ENCODE peak calls at places on chromosomes 11 and 22, in five cellular contexts. L is pancreas, B is dorsolateral prefrontal cortex, Q is fibroblast of mammary gland, F is osteocyte. J is an unnamed sample.

GRCh38 chr11:72144807-72145565 is 9.5 kb downstream of the FOLR3 start:
- DNase-seq in L (no peak), B (no peak), Q (peak), F (no peak), J (no peak)

GRCh38 chr11:114606003-114606801 is 10.6 kb upstream of the NXPE4 start:
- DNase-seq in L (no peak), B (no peak), Q (peak), F (peak), J (no peak)

GRCh38 chr22:45769569-45770210 is 98.1 kb downstream of the ATXN10 start:
- DNase-seq in L (no peak), B (no peak), Q (no peak), F (no peak), J (no peak)

GRCh38 chr11:17423533-17424310 is 35.3 kb upstream of the KCNJ11 start:
- DNase-seq in L (no peak), B (no peak), Q (no peak), F (no peak), J (no peak)

GRCh38 chr11:102279641-102280170 is 37.6 kb upstream of the BIRC3 start:
- DNase-seq in L (no peak), B (no peak), Q (peak), F (no peak), J (no peak)

GRCh38 chr22:44281706-44282637 is 30.8 kb downstream of the SHISAL1 start:
- DNase-seq in L (peak), B (no peak), Q (no peak), F (no peak), J (no peak)

GRCh38 chr22:44403930-44404329 is 91.2 kb upstream of the SHISAL1 start:
- DNase-seq in L (no peak), B (no peak), Q (no peak), F (no peak), J (peak)

GRCh38 chr22:45844949-45845613 is 131.9 kb downstream of the WNT7B start:
- DNase-seq in L (no peak), B (no peak), Q (no peak), F (no peak), J (no peak)

GRCh38 chr22:46326066-46326680 is 9.3 kb upstream of the TRMU start:
- DNase-seq in L (peak), B (no peak), Q (no peak), F (no peak), J (no peak)

GRCh38 chr11:46659908-46660307 is 40.5 kb downstream of the ARHGAP1 start:
- DNase-seq in L (no peak), B (peak), Q (peak), F (no peak), J (no peak)

GRCh38 chr11:119031912-119032280 is 1.2 kb upstream of the SLC37A4 start:
- DNase-seq in L (no peak), B (no peak), Q (no peak), F (no peak), J (no peak)

GRCh38 chr11:119029340-119030028 is 1.2 kb downstream of the SLC37A4 start:
- DNase-seq in L (peak), B (no peak), Q (no peak), F (no peak), J (no peak)

GRCh38 chr11:119030029-119030328 is 698 bp downstream of the SLC37A4 start:
- DNase-seq in L (no peak), B (no peak), Q (no peak), F (no peak), J (no peak)

GRCh38 chr11:119029069-119029339 is 1.7 kb downstream of the SLC37A4 start:
- DNase-seq in L (no peak), B (no peak), Q (no peak), F (no peak), J (no peak)

DNA sequence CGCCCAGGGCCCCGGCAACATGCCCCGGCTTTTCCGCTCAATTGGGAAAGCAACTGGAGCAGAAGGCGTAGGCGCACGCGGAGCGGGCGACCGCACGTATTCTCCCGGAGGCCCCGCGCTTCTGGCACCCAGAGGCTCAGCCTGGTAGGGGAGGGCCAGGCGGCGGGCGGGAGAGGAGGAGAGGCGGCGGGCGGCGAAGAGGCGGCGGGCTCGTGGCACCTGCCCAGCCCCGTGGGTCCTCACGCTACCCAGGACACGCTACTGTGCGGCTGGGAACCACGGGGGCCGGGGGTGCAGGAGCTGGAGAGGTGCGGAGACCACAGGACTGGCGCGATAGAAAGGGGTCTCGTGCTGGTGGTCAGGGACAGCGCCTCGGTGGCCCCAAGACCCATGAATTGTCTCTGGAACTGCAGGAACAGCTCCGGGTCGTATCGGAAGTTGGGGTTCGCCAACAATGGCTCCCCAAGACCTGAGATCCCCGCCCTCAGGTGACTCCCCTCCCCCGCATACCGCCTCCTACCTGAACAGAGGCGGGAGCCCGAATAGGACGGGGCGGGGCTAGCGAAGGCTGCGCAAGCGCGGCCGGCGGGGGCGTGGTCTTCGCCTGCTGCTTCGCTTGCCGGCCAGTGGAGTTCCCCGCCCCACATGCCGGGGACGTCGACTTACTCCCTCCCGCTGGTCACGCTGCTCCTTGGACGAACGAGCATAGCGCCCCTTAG is at the start of gene SLC37A4:
- DNase-seq in L (peak), B (peak), Q (peak), F (peak), J (peak)
- TF ChIP-seq CTCF in L (peak), B (peak), Q (no peak), F (peak), J (peak)

DNA sequence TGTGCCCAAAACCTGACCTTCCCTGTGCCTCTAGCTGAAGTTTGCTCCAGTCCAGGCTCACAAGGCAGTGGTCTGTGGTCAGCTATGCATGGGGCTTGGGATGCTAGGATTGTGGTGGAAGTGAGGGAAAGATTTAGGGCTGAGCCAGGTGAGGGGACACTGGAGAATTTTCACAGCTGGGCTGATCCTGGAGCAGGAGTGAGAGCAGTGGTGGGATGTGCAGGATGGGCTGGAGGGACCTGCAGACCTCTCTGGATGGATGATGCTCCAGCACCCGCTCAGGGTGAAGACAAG is 23.9 kb upstream of the KDM2A start:
- DNase-seq in L (no peak), B (no peak), Q (no peak), F (no peak), J (no peak)
- TF ChIP-seq CTCF in L (no peak), B (no peak), Q (no peak), F (no peak), J (no peak)

DNA sequence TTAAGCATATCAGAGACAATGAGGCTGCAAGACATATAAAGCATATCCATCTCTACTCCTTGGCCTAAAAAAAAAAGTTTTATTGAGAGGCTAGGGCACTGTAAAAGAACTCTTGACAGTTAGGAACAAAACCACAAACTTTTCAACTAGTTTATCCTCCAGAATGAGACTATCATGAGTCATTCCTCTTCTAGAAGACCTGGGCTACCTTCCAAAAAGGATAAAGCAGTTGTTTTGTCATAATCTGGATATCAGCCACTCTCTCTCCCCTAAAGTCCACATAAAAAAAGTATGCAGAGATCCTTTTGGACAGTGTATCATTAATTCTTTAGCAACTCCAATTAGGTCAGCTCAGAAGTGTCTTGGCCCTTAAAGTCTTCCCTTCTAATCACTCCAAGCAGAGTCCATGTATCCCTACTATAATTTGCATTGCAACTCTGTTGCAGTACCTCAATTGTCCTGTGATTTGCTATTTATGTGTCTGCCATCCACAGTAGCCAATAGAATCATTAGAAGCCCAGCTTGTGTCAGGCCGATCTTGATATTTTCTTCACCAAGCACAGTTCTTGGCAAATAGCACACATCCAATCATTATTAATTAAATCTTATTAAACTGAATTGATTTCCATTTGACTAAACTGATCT is 10.4 kb downstream of the OR51T1 start:
- DNase-seq in L (no peak), B (no peak), Q (peak), F (no peak), J (no peak)
- TF ChIP-seq CTCF in L (no peak), B (no peak), Q (peak), F (no peak), J (no peak)

DNA sequence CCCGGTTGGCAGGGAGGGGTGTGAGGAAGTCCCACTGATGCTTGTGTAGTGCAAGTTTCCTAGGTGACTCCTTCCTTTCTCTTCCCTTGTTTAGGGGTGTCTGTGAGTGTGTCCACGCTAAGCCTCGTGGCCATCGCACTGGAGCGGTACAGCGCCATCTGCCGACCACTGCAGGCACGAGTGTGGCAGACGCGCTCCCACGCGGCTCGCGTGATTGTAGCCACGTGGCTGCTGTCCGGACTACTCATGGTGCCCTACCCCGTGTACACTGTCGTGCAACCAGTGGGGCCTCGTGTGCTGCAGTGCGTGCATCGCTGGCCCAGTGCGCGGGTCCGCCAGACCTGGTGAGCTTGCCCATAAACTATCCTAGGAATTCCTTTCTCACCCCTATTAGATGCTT is 10.4 kb downstream of the CCKBR start:
- DNase-seq in L (peak), B (no peak), Q (no peak), F (no peak), J (peak)
- TF ChIP-seq CTCF in L (no peak), B (no peak), Q (no peak), F (no peak), J (no peak)

GRCh38 chr22:36334838-36335603 is 52.7 kb downstream of the MYH9 start:
- DNase-seq in L (peak), B (peak), Q (peak), F (no peak), J (no peak)

GRCh38 chr22:36332623-36333331 is 55.0 kb downstream of the MYH9 start:
- DNase-seq in L (no peak), B (no peak), Q (peak), F (no peak), J (no peak)

GRCh38 chr22:36335621-36336020 is 52.1 kb downstream of the MYH9 start:
- DNase-seq in L (no peak), B (no peak), Q (no peak), F (no peak), J (no peak)

GRCh38 chr22:36333632-36334031 is 54.1 kb downstream of the MYH9 start:
- DNase-seq in L (no peak), B (no peak), Q (no peak), F (no peak), J (no peak)

DNA sequence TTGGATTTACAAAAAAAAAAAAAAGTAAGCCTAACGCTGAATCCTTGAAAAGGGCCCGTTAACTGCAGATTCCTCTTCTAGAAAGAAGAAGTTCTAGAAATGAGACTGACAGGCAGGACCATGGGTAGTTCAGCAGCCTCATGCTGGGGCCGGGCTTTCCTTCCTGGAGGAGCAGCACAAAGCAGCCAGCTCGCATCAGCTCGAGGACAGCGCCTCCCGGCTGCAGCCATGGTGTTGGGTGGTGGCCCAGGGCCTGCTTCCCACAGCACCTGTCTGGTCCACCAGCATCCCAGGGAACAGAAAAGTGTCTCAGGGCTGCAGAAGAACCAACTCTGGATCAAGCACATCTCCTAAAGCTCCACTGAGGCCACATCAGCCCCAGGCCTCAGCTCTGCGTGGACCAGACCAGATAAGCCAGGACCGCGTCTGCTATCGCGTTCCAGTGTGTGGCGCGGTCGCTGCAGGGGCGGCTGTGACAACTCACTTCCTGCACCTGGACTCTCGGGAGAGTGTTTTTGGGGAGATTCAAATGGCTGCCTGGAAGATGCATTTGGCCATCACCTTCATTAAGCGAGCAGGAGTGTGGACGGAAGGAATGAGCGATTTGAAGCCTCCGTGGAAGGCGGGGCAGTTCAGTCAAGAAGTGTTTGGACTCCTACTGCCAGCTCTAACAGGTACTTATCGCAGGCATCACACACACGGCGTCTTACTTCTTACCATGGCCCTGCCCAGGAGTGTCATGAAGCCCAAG is 53.5 kb downstream of the MYH9 start:
- DNase-seq in L (no peak), B (no peak), Q (no peak), F (no peak), J (peak)
- TF ChIP-seq CTCF in L (no peak), B (no peak), Q (no peak), F (no peak), J (no peak)

DNA sequence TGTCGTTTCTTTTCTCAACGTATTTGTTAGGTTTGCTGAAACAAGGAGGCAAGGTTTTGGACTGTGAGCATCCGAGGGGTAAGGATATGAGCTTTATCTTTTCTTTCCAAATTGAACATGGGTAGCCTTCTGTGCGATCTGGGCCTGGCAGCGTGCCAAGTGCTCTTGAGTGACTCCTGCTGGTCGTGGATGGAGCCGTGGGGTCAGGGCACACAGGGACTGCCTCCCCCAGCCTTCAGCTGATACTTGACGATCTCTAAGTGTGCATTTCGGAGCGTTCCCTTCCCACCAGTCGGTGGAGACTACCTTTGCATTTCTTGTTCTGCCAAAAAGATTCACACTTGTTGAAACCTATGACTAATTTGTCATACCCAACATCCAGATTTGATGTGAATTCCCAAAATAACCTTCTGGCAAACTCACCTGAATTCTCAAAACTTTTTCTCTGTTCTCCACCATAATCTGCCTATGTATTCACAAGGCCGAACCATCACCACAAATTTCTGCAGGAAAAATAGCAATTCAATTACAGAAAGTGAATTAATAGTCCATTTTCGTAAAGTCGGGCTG is 40.2 kb upstream of the CLMP start:
- DNase-seq in L (peak), B (peak), Q (peak), F (no peak), J (peak)
- TF ChIP-seq CTCF in L (no peak), B (peak), Q (peak), F (peak), J (peak)

J was measured in upper lobe of left lung.